ENCODE peak calls at places on chromosomes 6 and 20, in nine cellular contexts. M, T, S, H, J, Q, K, R and C are unnamed samples.
A peak's percentile ranks its signal among the peaks of the same experiment; 100 is the strongest.

GRCh38 chr6:19415605-19416326 is 421.4 kb upstream of the ID4 start:
- DNase-seq in H (no peak), J (peak; percentile 70), T (no peak), S (no peak), K (no peak), R (no peak), M (no peak), Q (peak; percentile 54), C (no peak)

GRCh38 chr6:157461000-157461915 is 80.3 kb downstream of the ZDHHC14 start:
- DNase-seq in K (no peak), M (peak; percentile 33), T (peak; percentile 38), J (peak; percentile 60), Q (peak; percentile 71), S (peak; percentile 82), R (no peak), H (peak; percentile 52), C (no peak)

GRCh38 chr6:132304891-132305305 is 96.4 kb downstream of the MOXD1 start:
- DNase-seq in S (no peak), M (no peak), K (peak; percentile 43), T (no peak), Q (no peak), J (peak; percentile 47), H (no peak), R (no peak), C (peak; percentile 22)

GRCh38 chr6:137160763-137161162 is 12.7 kb downstream of the IL22RA2 start:
- DNase-seq in R (no peak), T (no peak), H (no peak), Q (peak; percentile 78), S (no peak), J (peak; percentile 77), M (no peak), K (no peak), C (no peak)

GRCh38 chr6:6758915-6759654 is 170.6 kb downstream of the LY86 start:
- DNase-seq in M (peak; percentile 37), T (no peak), S (peak; percentile 79), K (no peak), J (peak; percentile 64), R (no peak), Q (peak; percentile 80), H (peak; percentile 14), C (no peak)

GRCh38 chr6:90940812-90941481 is 354.1 kb upstream of the MAP3K7 start:
- DNase-seq in Q (peak; percentile 83), J (peak; percentile 70), S (peak; percentile 55), K (no peak), M (peak; percentile 46), R (no peak), H (no peak), T (no peak), C (no peak)

GRCh38 chr20:38724603-38725457 is 544 bp downstream of the SLC32A1 start:
- DNase-seq in J (no peak), R (no peak), S (peak; percentile 51), Q (no peak), T (no peak), H (no peak), K (no peak), M (no peak), C (no peak)

GRCh38 chr20:25063981-25064380 is 6.0 kb upstream of the ACSS1 start:
- DNase-seq in Q (no peak), K (no peak), J (no peak), M (no peak), R (no peak), H (no peak), T (no peak), S (no peak), C (no peak)

GRCh38 chr20:20214757-20215275 is 153.1 kb upstream of the INSM1 start:
- DNase-seq in M (no peak), S (no peak), K (no peak), Q (no peak), R (no peak), J (no peak), H (no peak), T (no peak), C (no peak)

GRCh38 chr6:116446399-116446798 is 14.8 kb upstream of the CALHM6 start:
- DNase-seq in J (peak; percentile 47), S (no peak), R (no peak), K (no peak), T (no peak), M (no peak), H (no peak), Q (peak; percentile 24), C (no peak)

GRCh38 chr20:53003420-53003819 is 31.3 kb downstream of the TSHZ2 start:
- DNase-seq in Q (no peak), S (no peak), H (no peak), R (no peak), K (no peak), M (no peak), J (no peak), T (no peak), C (no peak)